ENCODE peak calls at places on chromosomes 3 and 15, in five cellular contexts. Z is NB4, U is brain microvascular endothelial cell, V is upper lobe of right lung, H is fibroblast of the aortic adventitia. R is an unnamed sample.

GRCh38 chr3:143016321-143016972 is 15.1 kb downstream of the U2SURP start:
- DNase-seq in Z (peak), U (no peak), V (no peak), H (no peak), R (no peak)

GRCh38 chr3:45330500-45331295 is 57.7 kb upstream of the LARS2 start:
- DNase-seq in Z (no peak), U (no peak), V (no peak), H (no peak), R (no peak)

GRCh38 chr15:31484986-31485385 is 158.4 kb downstream of the KLF13 start:
- DNase-seq in Z (no peak), U (no peak), V (peak), H (no peak), R (no peak)

GRCh38 chr3:183830187-183830586 is 4.8 kb upstream of the MAP6D1 start:
- DNase-seq in Z (no peak), U (no peak), V (no peak), H (no peak), R (no peak)

GRCh38 chr3:69791111-69791510 is 51.8 kb downstream of the MITF start:
- DNase-seq in Z (peak), U (peak), V (peak), H (peak), R (peak)

GRCh38 chr15:90871716-90872480 is 3.5 kb downstream of the FURIN start:
- DNase-seq in Z (peak), U (no peak), V (no peak), H (no peak), R (no peak)

GRCh38 chr3:13308406-13308805 is 111.7 kb downstream of the NUP210 start:
- DNase-seq in Z (peak), U (peak), V (no peak), H (peak), R (peak)

GRCh38 chr3:70546679-70547078 is 234.2 kb upstream of the MDFIC2 start:
- DNase-seq in Z (no peak), U (no peak), V (no peak), H (no peak), R (no peak)

GRCh38 chr3:120985242-120985641 is 77.2 kb downstream of the STXBP5L start:
- DNase-seq in Z (no peak), U (no peak), V (no peak), H (no peak), R (no peak)

GRCh38 chr3:170044795-170045244 is 7.0 kb downstream of the GPR160 start:
- DNase-seq in Z (peak), U (no peak), V (no peak), H (no peak), R (no peak)

GRCh38 chr15:50224606-50225005 is 40.9 kb downstream of the HDC start:
- DNase-seq in Z (peak), U (peak), V (no peak), H (peak), R (peak)

GRCh38 chr3:125058959-125059358 is 3.2 kb upstream of the HEG1 start:
- DNase-seq in Z (no peak), U (no peak), V (no peak), H (no peak), R (no peak)

GRCh38 chr15:83057660-83058376 is 9.2 kb downstream of the BTBD1 start:
- DNase-seq in Z (no peak), U (no peak), V (no peak), H (peak), R (peak)

GRCh38 chr15:33309602-33310276 is 1.0 kb upstream of the RYR3 start:
- DNase-seq in Z (peak), U (no peak), V (no peak), H (no peak), R (no peak)

GRCh38 chr3:141710888-141711616 is 27.0 kb upstream of the RNF7 start:
- DNase-seq in Z (no peak), U (peak), V (no peak), H (peak), R (peak)

GRCh38 chr15:98648654-98649537 is 557 bp downstream of the IGF1R start:
- DNase-seq in Z (peak), U (no peak), V (peak), H (peak), R (peak)

GRCh38 chr3:38084969-38085942 is 46.2 kb downstream of the DLEC1 start:
- DNase-seq in Z (no peak), U (no peak), V (no peak), H (no peak), R (no peak)

GRCh38 chr3:167304077-167304476 is 76.0 kb downstream of the ZBBX start:
- DNase-seq in Z (no peak), U (no peak), V (no peak), H (no peak), R (no peak)

GRCh38 chr15:57118013-57118799 is 199.8 kb downstream of the TCF12 start:
- DNase-seq in Z (no peak), U (peak), V (no peak), H (peak), R (no peak)

GRCh38 chr3:196650740-196651311 is 11.3 kb downstream of the NRROS start:
- DNase-seq in Z (peak), U (peak), V (peak), H (peak), R (peak)

GRCh38 chr3:141825216-141826011 is 51.0 kb upstream of the ATP1B3 start:
- DNase-seq in Z (no peak), U (no peak), V (no peak), H (no peak), R (no peak)

GRCh38 chr15:65869954-65870871 is 922 bp downstream of the RAB11A start:
- DNase-seq in Z (peak), U (peak), V (peak), H (peak), R (peak)

GRCh38 chr3:49869525-49870126 is at the start of gene CAMKV:
- DNase-seq in Z (peak), U (no peak), V (no peak), H (no peak), R (no peak)

GRCh38 chr3:81395739-81396138 is 365.7 kb downstream of the GBE1 start:
- DNase-seq in Z (peak), U (no peak), V (no peak), H (no peak), R (no peak)

GRCh38 chr3:177589921-177590336 is 392.6 kb upstream of the TBL1XR1 start:
- DNase-seq in Z (no peak), U (peak), V (no peak), H (peak), R (peak)

GRCh38 chr3:138348107-138348949 is at the start of gene MRAS:
- DNase-seq in Z (peak), U (peak), V (peak), H (peak), R (peak)

GRCh38 chr3:192915306-192915705 is 2.4 kb downstream of the MB21D2 start:
- DNase-seq in Z (peak), U (peak), V (no peak), H (peak), R (peak)

GRCh38 chr3:195548046-195548445 is 4.9 kb upstream of the PPP1R2 start:
- DNase-seq in Z (no peak), U (no peak), V (no peak), H (no peak), R (no peak)

GRCh38 chr3:5061218-5061569 is 60.9 kb upstream of the ARL8B start:
- DNase-seq in Z (no peak), U (no peak), V (no peak), H (no peak), R (no peak)

GRCh38 chr3:127707777-127708438 is 35.2 kb downstream of the ABTB1 start:
- DNase-seq in Z (no peak), U (no peak), V (peak), H (no peak), R (no peak)

GRCh38 chr3:42050126-42050525 is 41.0 kb upstream of the TRAK1 start:
- DNase-seq in Z (no peak), U (no peak), V (no peak), H (no peak), R (no peak)

GRCh38 chr3:83169473-83169872 is 1408.0 kb upstream of the GBE1 start:
- DNase-seq in Z (no peak), U (no peak), V (no peak), H (no peak), R (no peak)

GRCh38 chr3:186932281-186933181 is 2.2 kb downstream of the ST6GAL1 start:
- DNase-seq in Z (no peak), U (no peak), V (no peak), H (peak), R (no peak)
- H3K4me3 ChIP-seq in Z (peak), U (peak), V (peak), H (peak), R (no peak)

DNA sequence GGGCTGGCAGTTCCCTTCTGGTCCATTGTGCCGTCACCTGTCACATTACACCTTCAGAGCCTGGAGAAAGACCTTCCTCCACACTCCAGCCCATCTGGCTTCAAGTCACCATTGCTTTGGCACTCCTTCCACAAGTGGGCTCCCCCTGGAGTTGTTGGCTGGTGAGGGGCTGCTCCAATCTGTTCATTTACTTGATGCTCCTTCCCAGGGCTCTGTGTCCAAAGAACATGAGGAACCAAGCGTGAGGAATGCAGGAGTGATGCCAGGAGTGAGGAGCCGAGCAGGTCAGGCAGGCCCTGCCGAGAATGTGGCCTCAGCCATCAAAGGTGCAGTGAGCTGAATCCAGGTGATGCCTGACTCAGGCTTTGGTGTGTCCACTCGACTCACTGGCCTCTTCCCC is 57.2 kb downstream of the OXNAD1 start:
- DNase-seq in Z (no peak), U (no peak), V (no peak), H (no peak), R (no peak)
- TF ChIP-seq CTCF in Z (no peak), U (no peak), V (no peak), H (no peak), R (no peak)

GRCh38 chr3:99641480-99641879 is 3.1 kb downstream of the COL8A1 start:
- DNase-seq in Z (no peak), U (no peak), V (no peak), H (no peak), R (peak)

GRCh38 chr3:99638244-99638948 is at the start of gene COL8A1:
- DNase-seq in Z (no peak), U (peak), V (peak), H (peak), R (peak)

GRCh38 chr3:99637381-99638111 is 848 bp upstream of the COL8A1 start:
- DNase-seq in Z (no peak), U (peak), V (no peak), H (peak), R (peak)

GRCh38 chr3:99640214-99640851 is 1.9 kb downstream of the COL8A1 start:
- DNase-seq in Z (no peak), U (peak), V (no peak), H (no peak), R (peak)

DNA sequence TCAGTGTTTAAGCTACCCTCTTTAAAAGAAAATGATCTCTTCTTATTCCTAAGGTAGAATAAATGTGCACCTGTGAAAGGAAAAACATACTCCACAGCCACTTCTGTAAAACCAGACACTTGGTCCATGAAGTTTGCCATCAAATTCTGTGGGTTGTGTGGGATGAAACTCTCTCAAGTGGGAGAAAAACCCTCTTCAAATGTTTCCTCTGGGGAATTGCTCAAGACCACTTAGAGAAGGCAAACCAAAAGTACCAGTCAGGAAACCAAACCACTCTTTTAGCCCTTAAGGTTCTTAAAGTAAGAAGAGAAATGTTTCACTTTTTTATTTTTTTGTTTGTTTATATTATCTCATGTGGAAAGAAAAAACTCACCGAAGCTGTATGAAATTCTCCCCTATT is 1.2 kb downstream of the COL8A1 start:
- DNase-seq in Z (peak), U (no peak), V (no peak), H (no peak), R (peak)
- H3K4me3 ChIP-seq in Z (no peak), U (peak), V (peak), H (peak), R (peak)

DNA sequence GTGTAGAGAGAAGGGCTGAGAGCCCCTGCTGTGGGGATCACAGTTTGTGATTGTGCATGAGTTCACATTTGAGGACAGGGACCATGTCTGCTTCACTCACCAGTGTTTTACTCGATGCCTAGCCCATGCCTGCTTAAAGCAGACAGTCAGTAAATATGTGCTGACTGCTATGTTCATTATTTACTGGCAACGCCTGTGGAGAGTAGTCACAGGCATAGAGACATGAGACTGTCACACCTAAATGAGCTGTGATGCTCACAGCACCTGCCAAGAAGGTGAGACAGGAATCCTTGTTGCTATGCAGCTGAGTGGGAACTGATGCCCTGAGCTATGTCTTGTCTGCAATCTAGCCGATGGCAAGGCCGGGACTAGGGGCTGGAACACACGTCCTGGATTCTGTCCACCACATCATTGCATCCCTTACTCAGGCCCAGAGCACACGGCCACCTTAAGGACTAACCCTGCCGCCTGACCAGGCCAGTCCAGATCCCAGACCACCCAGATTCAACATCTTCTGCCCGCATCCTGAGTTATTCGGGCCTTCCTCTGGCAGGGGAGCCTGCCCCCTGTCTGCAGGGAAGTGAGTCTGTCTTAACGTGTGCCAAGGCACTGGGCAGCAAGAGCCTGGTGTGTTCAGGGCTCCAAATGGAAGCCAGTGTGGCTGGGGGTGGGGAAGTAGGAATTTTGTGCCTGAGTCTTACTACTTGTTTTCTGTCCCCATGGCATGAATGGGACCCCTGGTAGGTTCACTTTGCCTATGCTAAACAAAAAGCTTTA is 44.8 kb downstream of the FGD5 start:
- DNase-seq in Z (peak), U (no peak), V (no peak), H (no peak), R (no peak)
- TF ChIP-seq CTCF in Z (peak), U (peak), V (peak), H (peak), R (peak)

GRCh38 chr3:27649277-27649676 is 72.8 kb downstream of the EOMES start:
- DNase-seq in Z (no peak), U (no peak), V (no peak), H (no peak), R (no peak)
- H3K4me3 ChIP-seq in Z (no peak), U (no peak), V (no peak), H (no peak), R (no peak)

DNA sequence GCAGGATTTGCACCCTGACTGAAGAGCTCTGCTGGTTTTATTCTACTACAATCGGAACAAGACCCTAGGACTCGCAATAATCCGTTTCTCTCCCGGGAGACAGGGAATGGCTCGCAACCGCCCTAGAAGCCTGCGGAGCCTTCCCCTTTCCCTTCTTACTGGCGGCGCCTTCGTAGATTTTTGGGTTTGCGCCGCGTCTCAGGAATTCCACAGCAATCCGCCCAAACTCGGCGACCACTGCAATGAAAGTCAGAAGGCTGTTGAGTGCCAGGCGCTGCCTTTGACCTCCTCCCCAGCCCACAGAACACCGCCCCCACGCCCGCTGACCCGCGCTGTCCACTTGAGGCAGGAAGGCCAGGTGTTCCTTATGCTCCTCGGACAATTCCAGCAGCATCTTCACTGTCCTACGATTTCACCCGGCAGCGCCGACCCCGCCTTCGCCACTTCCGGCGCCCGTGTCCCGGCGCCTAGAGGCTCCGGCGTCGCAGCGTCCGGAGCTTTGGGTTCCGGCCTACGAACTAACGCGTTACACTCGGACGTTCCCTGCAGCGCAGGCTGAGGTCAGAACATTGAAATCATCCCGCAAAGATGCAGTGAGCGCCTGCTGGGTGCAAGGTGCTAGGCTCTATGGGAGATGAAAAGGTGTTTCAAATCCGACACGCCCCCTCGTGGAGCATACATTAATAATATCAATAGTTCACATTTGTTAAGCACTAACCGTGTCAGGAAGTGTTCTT is at the start of gene COMMD2:
- DNase-seq in Z (peak), U (peak), V (peak), H (peak), R (peak)
- TF ChIP-seq CTCF in Z (no peak), U (peak), V (peak), H (peak), R (peak)

DNA sequence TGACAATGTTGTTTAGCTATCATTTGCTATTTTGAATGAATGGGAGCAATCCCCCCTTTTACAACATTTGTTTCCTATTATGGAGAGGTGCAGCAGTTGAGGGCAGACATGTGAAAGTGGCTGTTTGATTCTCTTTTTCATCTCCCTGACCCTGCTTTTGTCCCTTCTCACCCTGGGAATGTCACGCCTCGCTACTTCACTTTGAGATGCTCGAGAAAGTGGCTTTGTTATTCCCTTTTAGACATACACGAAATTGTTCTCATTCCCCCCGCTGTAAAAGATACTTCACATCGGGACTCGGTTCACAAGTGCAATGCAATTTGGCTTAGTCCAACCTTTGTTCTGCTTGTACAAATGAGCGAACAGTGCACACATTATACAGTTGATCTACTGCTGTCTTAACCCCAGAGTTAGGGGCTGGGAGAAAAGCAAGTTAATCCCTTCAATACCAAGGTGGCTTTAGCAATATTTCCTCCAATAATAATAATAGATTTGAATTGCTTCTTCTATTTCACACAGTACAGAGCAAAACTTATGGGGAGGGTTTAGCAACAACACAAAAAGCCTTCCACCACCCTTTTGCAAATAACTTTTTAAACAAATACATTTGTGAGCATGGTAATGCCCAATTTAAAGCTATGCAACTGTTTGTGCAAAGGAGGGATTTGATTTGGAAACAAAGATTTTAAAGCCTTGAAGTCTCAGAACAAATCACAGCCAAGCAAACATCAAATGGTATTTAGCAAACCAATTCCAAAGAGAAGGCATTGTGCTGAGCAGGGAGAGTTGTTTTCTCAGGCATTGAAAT is 5.7 kb upstream of the FOXB1 start:
- DNase-seq in Z (no peak), U (no peak), V (no peak), H (no peak), R (no peak)
- H3K4me3 ChIP-seq in Z (no peak), U (no peak), V (no peak), H (no peak), R (no peak)

R was measured in fibroblast of villous mesenchyme.